ENCODE peak calls at places on chromosome 18, in nine cellular contexts. One of them, this sample, is unnamed.

GRCh38 chr18:70072678-70073077 is 125.0 kb upstream of the CD226 start:
- DNase-seq in endothelial cell: no peak
- DNase-seq in transverse colon: no peak
- DNase-seq in epithelial cell of esophagus: peak
- DNase-seq in astrocyte of the spinal cord: peak
- DNase-seq in HCT116: no peak
- DNase-seq in fibroblast of lung: peak
- DNase-seq in neural progenitor cell: no peak
- DNase-seq in psoas muscle: no peak
- DNase-seq in this sample: no peak

GRCh38 chr18:22293417-22293816 is 124.0 kb downstream of the GATA6 start:
- DNase-seq in epithelial cell of esophagus: peak
- DNase-seq in astrocyte of the spinal cord: no peak
- DNase-seq in fibroblast of lung: peak
- DNase-seq in neural progenitor cell: no peak
- DNase-seq in transverse colon: no peak
- DNase-seq in HCT116: no peak
- DNase-seq in psoas muscle: no peak
- DNase-seq in endothelial cell: no peak
- DNase-seq in this sample: no peak

GRCh38 chr18:58370662-58371061 is 258.2 kb downstream of the ALPK2 start:
- DNase-seq in astrocyte of the spinal cord: no peak
- DNase-seq in fibroblast of lung: no peak
- DNase-seq in HCT116: no peak
- DNase-seq in psoas muscle: no peak
- DNase-seq in epithelial cell of esophagus: no peak
- DNase-seq in transverse colon: no peak
- DNase-seq in endothelial cell: no peak
- DNase-seq in neural progenitor cell: no peak
- DNase-seq in this sample: no peak

GRCh38 chr18:44715245-44715644 is 34.6 kb downstream of the SETBP1 start:
- DNase-seq in astrocyte of the spinal cord: peak
- DNase-seq in epithelial cell of esophagus: peak
- DNase-seq in psoas muscle: peak
- DNase-seq in endothelial cell: no peak
- DNase-seq in fibroblast of lung: peak
- DNase-seq in HCT116: no peak
- DNase-seq in neural progenitor cell: peak
- DNase-seq in transverse colon: peak
- DNase-seq in this sample: no peak

GRCh38 chr18:27994571-27994970 is 182.4 kb downstream of the CDH2 start:
- DNase-seq in endothelial cell: no peak
- DNase-seq in neural progenitor cell: no peak
- DNase-seq in psoas muscle: no peak
- DNase-seq in epithelial cell of esophagus: no peak
- DNase-seq in HCT116: no peak
- DNase-seq in transverse colon: no peak
- DNase-seq in astrocyte of the spinal cord: no peak
- DNase-seq in fibroblast of lung: no peak
- DNase-seq in this sample: no peak

GRCh38 chr18:58144106-58144505 is 100.1 kb downstream of the NEDD4L start:
- DNase-seq in endothelial cell: no peak
- DNase-seq in fibroblast of lung: no peak
- DNase-seq in epithelial cell of esophagus: no peak
- DNase-seq in astrocyte of the spinal cord: no peak
- DNase-seq in psoas muscle: no peak
- DNase-seq in neural progenitor cell: no peak
- DNase-seq in HCT116: no peak
- DNase-seq in transverse colon: no peak
- DNase-seq in this sample: no peak

GRCh38 chr18:14936313-14936712 is 188.3 kb downstream of the ANKRD30B start:
- DNase-seq in astrocyte of the spinal cord: no peak
- DNase-seq in transverse colon: peak
- DNase-seq in epithelial cell of esophagus: no peak
- DNase-seq in HCT116: no peak
- DNase-seq in fibroblast of lung: no peak
- DNase-seq in psoas muscle: no peak
- DNase-seq in neural progenitor cell: no peak
- DNase-seq in endothelial cell: no peak
- DNase-seq in this sample: no peak

GRCh38 chr18:28905509-28905908 is 728.6 kb upstream of the CDH2 start:
- DNase-seq in endothelial cell: no peak
- DNase-seq in transverse colon: no peak
- DNase-seq in psoas muscle: no peak
- DNase-seq in neural progenitor cell: no peak
- DNase-seq in fibroblast of lung: no peak
- DNase-seq in HCT116: no peak
- DNase-seq in astrocyte of the spinal cord: peak
- DNase-seq in epithelial cell of esophagus: peak
- DNase-seq in this sample: no peak

GRCh38 chr18:38006541-38006940 is 440.9 kb upstream of the CELF4 start:
- DNase-seq in endothelial cell: no peak
- DNase-seq in fibroblast of lung: no peak
- DNase-seq in HCT116: no peak
- DNase-seq in transverse colon: no peak
- DNase-seq in epithelial cell of esophagus: no peak
- DNase-seq in psoas muscle: no peak
- DNase-seq in astrocyte of the spinal cord: no peak
- DNase-seq in neural progenitor cell: no peak
- DNase-seq in this sample: no peak

GRCh38 chr18:62499263-62499650 is 23.6 kb upstream of the ZCCHC2 start:
- DNase-seq in neural progenitor cell: peak
- DNase-seq in epithelial cell of esophagus: no peak
- DNase-seq in endothelial cell: no peak
- DNase-seq in fibroblast of lung: no peak
- DNase-seq in astrocyte of the spinal cord: no peak
- DNase-seq in transverse colon: no peak
- DNase-seq in HCT116: no peak
- DNase-seq in psoas muscle: no peak
- DNase-seq in this sample: no peak

GRCh38 chr18:25349131-25349925 is 2.6 kb downstream of the ZNF521 start:
- DNase-seq in astrocyte of the spinal cord: peak
- DNase-seq in endothelial cell: peak
- DNase-seq in psoas muscle: peak
- DNase-seq in neural progenitor cell: peak
- DNase-seq in fibroblast of lung: peak
- DNase-seq in transverse colon: peak
- DNase-seq in HCT116: no peak
- DNase-seq in epithelial cell of esophagus: no peak
- DNase-seq in this sample: peak

GRCh38 chr18:22604390-22604985 is 186.8 kb upstream of the CTAGE1 start:
- DNase-seq in fibroblast of lung: peak
- DNase-seq in endothelial cell: no peak
- DNase-seq in transverse colon: no peak
- DNase-seq in HCT116: no peak
- DNase-seq in psoas muscle: no peak
- DNase-seq in neural progenitor cell: no peak
- DNase-seq in epithelial cell of esophagus: peak
- DNase-seq in astrocyte of the spinal cord: peak
- DNase-seq in this sample: no peak

GRCh38 chr18:69401475-69402218 is 959 bp downstream of the DOK6 start:
- DNase-seq in HCT116: no peak
- DNase-seq in transverse colon: no peak
- DNase-seq in endothelial cell: peak
- DNase-seq in fibroblast of lung: peak
- DNase-seq in neural progenitor cell: peak
- DNase-seq in epithelial cell of esophagus: peak
- DNase-seq in astrocyte of the spinal cord: peak
- DNase-seq in psoas muscle: no peak
- DNase-seq in this sample: no peak

GRCh38 chr18:24396082-24396623 is 1.5 kb downstream of the OSBPL1A start:
- DNase-seq in epithelial cell of esophagus: no peak
- DNase-seq in fibroblast of lung: peak
- DNase-seq in HCT116: no peak
- DNase-seq in neural progenitor cell: no peak
- DNase-seq in astrocyte of the spinal cord: no peak
- DNase-seq in endothelial cell: no peak
- DNase-seq in transverse colon: no peak
- DNase-seq in psoas muscle: no peak
- DNase-seq in this sample: no peak

GRCh38 chr18:32086866-32087265 is 4.8 kb upstream of the RNF138 start:
- DNase-seq in psoas muscle: no peak
- DNase-seq in fibroblast of lung: no peak
- DNase-seq in HCT116: peak
- DNase-seq in transverse colon: no peak
- DNase-seq in epithelial cell of esophagus: peak
- DNase-seq in neural progenitor cell: no peak
- DNase-seq in endothelial cell: no peak
- DNase-seq in astrocyte of the spinal cord: peak
- DNase-seq in this sample: no peak

GRCh38 chr18:51236225-51236624 is 38.7 kb upstream of the MEX3C start:
- DNase-seq in epithelial cell of esophagus: peak
- DNase-seq in psoas muscle: no peak
- DNase-seq in endothelial cell: no peak
- DNase-seq in fibroblast of lung: no peak
- DNase-seq in transverse colon: no peak
- DNase-seq in neural progenitor cell: no peak
- DNase-seq in HCT116: peak
- DNase-seq in astrocyte of the spinal cord: peak
- DNase-seq in this sample: no peak

GRCh38 chr18:52136532-52136931 is 203.5 kb upstream of the DCC start:
- DNase-seq in neural progenitor cell: no peak
- DNase-seq in HCT116: no peak
- DNase-seq in astrocyte of the spinal cord: no peak
- DNase-seq in transverse colon: no peak
- DNase-seq in epithelial cell of esophagus: no peak
- DNase-seq in fibroblast of lung: no peak
- DNase-seq in endothelial cell: no peak
- DNase-seq in psoas muscle: no peak
- DNase-seq in this sample: no peak

GRCh38 chr18:45167631-45168225 is 447.5 kb upstream of the SLC14A2 start:
- DNase-seq in astrocyte of the spinal cord: peak
- DNase-seq in transverse colon: no peak
- DNase-seq in fibroblast of lung: peak
- DNase-seq in epithelial cell of esophagus: peak
- DNase-seq in neural progenitor cell: no peak
- DNase-seq in HCT116: no peak
- DNase-seq in psoas muscle: no peak
- DNase-seq in endothelial cell: no peak
- DNase-seq in this sample: no peak

GRCh38 chr18:45734944-45735343 is 11.0 kb downstream of the SLC14A1 start:
- DNase-seq in epithelial cell of esophagus: no peak
- DNase-seq in endothelial cell: no peak
- DNase-seq in transverse colon: no peak
- DNase-seq in psoas muscle: no peak
- DNase-seq in HCT116: no peak
- DNase-seq in neural progenitor cell: no peak
- DNase-seq in astrocyte of the spinal cord: no peak
- DNase-seq in fibroblast of lung: no peak
- DNase-seq in this sample: no peak

GRCh38 chr18:48230459-48231113 is 178.6 kb downstream of the ZBTB7C start:
- DNase-seq in HCT116: peak
- DNase-seq in endothelial cell: peak
- DNase-seq in psoas muscle: peak
- DNase-seq in transverse colon: peak
- DNase-seq in fibroblast of lung: peak
- DNase-seq in astrocyte of the spinal cord: peak
- DNase-seq in epithelial cell of esophagus: peak
- DNase-seq in neural progenitor cell: peak
- DNase-seq in this sample: no peak
- TF ChIP-seq CTCF in HCT116: peak
- TF ChIP-seq CTCF in endothelial cell: peak
- TF ChIP-seq CTCF in psoas muscle: peak
- TF ChIP-seq CTCF in transverse colon: peak
- TF ChIP-seq CTCF in fibroblast of lung: peak
- TF ChIP-seq CTCF in astrocyte of the spinal cord: peak
- TF ChIP-seq CTCF in epithelial cell of esophagus: peak
- TF ChIP-seq CTCF in neural progenitor cell: peak
- TF ChIP-seq CTCF in this sample: peak

GRCh38 chr18:74623047-74623816 is 25.6 kb downstream of the ZNF407 start:
- DNase-seq in HCT116: peak
- DNase-seq in endothelial cell: no peak
- DNase-seq in fibroblast of lung: peak
- DNase-seq in psoas muscle: no peak
- DNase-seq in astrocyte of the spinal cord: no peak
- DNase-seq in transverse colon: no peak
- DNase-seq in epithelial cell of esophagus: peak
- DNase-seq in neural progenitor cell: peak
- DNase-seq in this sample: no peak
- TF ChIP-seq CTCF in HCT116: peak
- TF ChIP-seq CTCF in endothelial cell: peak
- TF ChIP-seq CTCF in fibroblast of lung: no peak
- TF ChIP-seq CTCF in psoas muscle: peak
- TF ChIP-seq CTCF in astrocyte of the spinal cord: peak
- TF ChIP-seq CTCF in transverse colon: peak
- TF ChIP-seq CTCF in epithelial cell of esophagus: peak
- TF ChIP-seq CTCF in neural progenitor cell: peak
- TF ChIP-seq CTCF in this sample: peak

DNA sequence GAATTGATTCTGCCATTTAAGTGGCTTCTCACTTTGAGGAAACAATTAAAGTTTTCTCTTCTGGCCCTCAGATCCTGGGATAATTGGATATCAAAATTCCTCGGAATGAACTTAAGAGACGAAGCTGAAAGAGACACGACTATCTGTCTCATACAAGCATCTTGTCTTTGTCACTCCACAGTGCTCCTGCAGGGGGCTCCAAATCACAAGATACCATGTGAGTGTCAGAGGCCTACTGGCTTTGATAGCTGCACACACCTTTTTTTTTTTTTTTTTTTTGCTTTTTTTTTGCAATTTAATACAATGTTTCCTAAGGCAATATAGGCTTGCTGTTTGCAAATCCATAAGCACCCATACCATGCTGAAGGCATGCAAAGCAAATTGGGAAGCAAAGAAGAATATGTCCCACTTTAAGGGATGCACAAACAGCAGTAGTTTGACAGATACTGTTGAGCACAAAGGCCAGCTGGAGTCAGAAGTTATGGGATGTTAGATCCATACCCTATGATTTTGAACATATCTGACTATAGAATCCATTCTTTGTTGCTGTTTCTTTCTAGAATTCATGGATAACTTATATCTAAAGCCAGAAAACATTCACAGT is 109.0 kb upstream of the CBLN2 start:
- DNase-seq in epithelial cell of esophagus: peak
- DNase-seq in astrocyte of the spinal cord: peak
- DNase-seq in transverse colon: peak
- DNase-seq in HCT116: no peak
- DNase-seq in neural progenitor cell: peak
- DNase-seq in endothelial cell: peak
- DNase-seq in psoas muscle: no peak
- DNase-seq in fibroblast of lung: no peak
- DNase-seq in this sample: no peak
- TF ChIP-seq CTCF in epithelial cell of esophagus: peak
- TF ChIP-seq CTCF in astrocyte of the spinal cord: peak
- TF ChIP-seq CTCF in transverse colon: peak
- TF ChIP-seq CTCF in HCT116: peak
- TF ChIP-seq CTCF in neural progenitor cell: peak
- TF ChIP-seq CTCF in endothelial cell: peak
- TF ChIP-seq CTCF in psoas muscle: no peak
- TF ChIP-seq CTCF in fibroblast of lung: no peak
- TF ChIP-seq CTCF in this sample: peak

DNA sequence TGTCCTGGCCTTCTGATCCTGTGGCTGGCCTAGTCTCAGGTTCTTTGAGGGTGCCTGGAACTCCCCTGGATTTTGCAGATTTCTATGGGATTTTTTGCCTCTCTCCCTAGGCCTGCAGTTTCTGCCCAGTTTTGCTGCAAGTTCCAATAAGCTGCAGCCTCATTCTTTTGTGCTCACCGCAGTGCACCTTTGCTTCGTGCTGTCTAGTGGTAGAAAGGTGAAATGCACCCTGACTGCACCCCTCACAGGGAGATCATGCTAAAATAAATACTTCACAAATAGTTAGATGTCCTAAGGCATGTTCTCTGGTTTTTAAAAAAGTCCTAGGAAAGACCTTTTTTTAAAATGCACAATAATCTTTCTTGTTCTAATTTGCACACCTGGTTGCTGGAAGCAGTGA is 72.5 kb downstream of the GNAL start:
- DNase-seq in astrocyte of the spinal cord: no peak
- DNase-seq in endothelial cell: no peak
- DNase-seq in HCT116: peak
- DNase-seq in neural progenitor cell: peak
- DNase-seq in transverse colon: no peak
- DNase-seq in fibroblast of lung: no peak
- DNase-seq in psoas muscle: no peak
- DNase-seq in epithelial cell of esophagus: peak
- DNase-seq in this sample: no peak
- TF ChIP-seq CTCF in astrocyte of the spinal cord: peak
- TF ChIP-seq CTCF in endothelial cell: peak
- TF ChIP-seq CTCF in HCT116: peak
- TF ChIP-seq CTCF in neural progenitor cell: peak
- TF ChIP-seq CTCF in transverse colon: no peak
- TF ChIP-seq CTCF in fibroblast of lung: no peak
- TF ChIP-seq CTCF in psoas muscle: no peak
- TF ChIP-seq CTCF in epithelial cell of esophagus: peak
- TF ChIP-seq CTCF in this sample: peak

This sample was measured in type B pancreatic cell.